ENCODE peak calls at places on chromosome X, in seven cellular contexts. A is anterior cingulate cortex; T is cardiac fibroblast; Z is posterior cingulate gyrus; E is fibroblast of mammary gland; V is AG10803; M is activated CD4-positive, alpha-beta T cell treated with anti-CD3 and anti-CD28 coated beads, Interleukin-2, amount 50 U/mL, for 1 hour. F is an unnamed sample.

GRCh38 chrX:149720021-149720689 is 8.3 kb downstream of the MAGEA11 start:
- DNase-seq in A (no peak), T (no peak), Z (no peak), E (no peak), V (no peak), M (no peak), F (no peak)

GRCh38 chrX:86014421-86014820 is 32.9 kb downstream of the CHM start:
- DNase-seq in A (no peak), T (no peak), Z (no peak), E (no peak), V (no peak), M (no peak), F (no peak)

GRCh38 chrX:68874076-68874475 is 45.3 kb downstream of the EFNB1 start:
- DNase-seq in A (no peak), T (no peak), Z (no peak), E (no peak), V (no peak), M (no peak), F (no peak)

GRCh38 chrX:630922-631496 is 418 bp downstream of the SHOX start:
- DNase-seq in A (no peak), T (peak), Z (no peak), E (no peak), V (no peak), M (no peak), F (no peak)

GRCh38 chrX:52422884-52423283 is 54.1 kb downstream of the XAGE2 start:
- DNase-seq in A (no peak), T (peak), Z (no peak), E (peak), V (peak), M (no peak), F (no peak)

GRCh38 chrX:153708415-153708814 is 15.8 kb downstream of the BCAP31 start:
- DNase-seq in A (no peak), T (peak), Z (peak), E (peak), V (peak), M (peak), F (peak)

GRCh38 chrX:13194291-13195103 is 125.4 kb downstream of the ATXN3L start:
- DNase-seq in A (no peak), T (peak), Z (no peak), E (no peak), V (peak), M (no peak), F (no peak)

GRCh38 chrX:153957224-153957623 is 12.8 kb upstream of the RENBP start:
- DNase-seq in A (no peak), T (no peak), Z (no peak), E (no peak), V (no peak), M (no peak), F (no peak)

GRCh38 chrX:149274516-149275105 is 230.5 kb downstream of the IDS start:
- DNase-seq in A (no peak), T (peak), Z (no peak), E (peak), V (no peak), M (no peak), F (no peak)

GRCh38 chrX:53284684-53285447 is 3.5 kb upstream of the IQSEC2 start:
- DNase-seq in A (no peak), T (peak), Z (peak), E (peak), V (peak), M (peak), F (peak)

GRCh38 chrX:17613979-17614572 is 123.2 kb upstream of the SCML1 start:
- DNase-seq in A (no peak), T (no peak), Z (no peak), E (peak), V (no peak), M (no peak), F (no peak)

GRCh38 chrX:1507511-1508463 is 29.2 kb downstream of the P2RY8 start:
- DNase-seq in A (no peak), T (no peak), Z (no peak), E (no peak), V (no peak), M (no peak), F (no peak)

GRCh38 chrX:10756365-10756915 is 136.1 kb upstream of the MID1 start:
- DNase-seq in A (no peak), T (peak), Z (no peak), E (peak), V (peak), M (no peak), F (no peak)

GRCh38 chrX:130539721-130540321 is 138.0 kb downstream of the RBMX2 start:
- DNase-seq in A (no peak), T (peak), Z (peak), E (peak), V (peak), M (peak), F (peak)

GRCh38 chrX:11757729-11758399 is at the start of gene MSL3:
- DNase-seq in A (no peak), T (peak), Z (peak), E (peak), V (peak), M (peak), F (peak)

GRCh38 chrX:39726810-39727209 is 370.9 kb downstream of the BCOR start:
- DNase-seq in A (no peak), T (peak), Z (no peak), E (peak), V (peak), M (no peak), F (no peak)

GRCh38 chrX:24423960-24424359 is 41.1 kb upstream of the PDK3 start:
- DNase-seq in A (no peak), T (no peak), Z (no peak), E (peak), V (peak), M (no peak), F (no peak)

GRCh38 chrX:39043838-39044550 is 242.7 kb downstream of the MID1IP1 start:
- DNase-seq in A (no peak), T (no peak), Z (no peak), E (no peak), V (no peak), M (no peak), F (no peak)

GRCh38 chrX:2819345-2820130 is 9.2 kb upstream of the GYG2 start:
- DNase-seq in A (no peak), T (peak), Z (no peak), E (peak), V (peak), M (no peak), F (no peak)

F was measured in globus pallidus.